ENCODE peak calls at places on chromosomes 5 and 9, in eight cellular contexts. D, P, J, Z, H, X, U and W are unnamed samples.
A peak's percentile ranks its signal among the peaks of the same experiment; 100 is the strongest.

GRCh38 chr5:133977858-133978257 is 9.4 kb upstream of the C5orf15 start:
- DNase-seq in D (peak; percentile 81), Z (peak; percentile 89), H (no peak), X (no peak), J (peak; percentile 85), U (no peak), P (no peak), W (no peak)

GRCh38 chr9:124492818-124493217 is 14.4 kb downstream of the NR5A1 start:
- DNase-seq in X (no peak), H (no peak), U (no peak), Z (no peak), P (no peak), J (no peak), D (no peak), W (no peak)

GRCh38 chr9:37996812-37997202 is 72.2 kb downstream of the SHB start:
- DNase-seq in D (no peak), U (no peak), J (no peak), P (no peak), Z (no peak), X (no peak), H (no peak), W (no peak)

GRCh38 chr9:125099816-125100215 is 43.5 kb downstream of the SCAI start:
- DNase-seq in J (no peak), P (no peak), Z (no peak), U (no peak), H (no peak), D (no peak), X (no peak), W (no peak)

GRCh38 chr5:100502684-100503083 is 32.5 kb upstream of the FAM174A start:
- DNase-seq in D (no peak), J (no peak), H (no peak), P (no peak), X (no peak), Z (no peak), U (no peak), W (no peak)

GRCh38 chr5:176536902-176537607 is at the start of gene RNF44:
- DNase-seq in D (peak; percentile 93), X (peak; percentile 98), U (peak; percentile 98), H (peak; percentile 96), Z (peak; percentile 98), J (peak; percentile 97), P (peak; percentile 98), W (peak; percentile 71)

GRCh38 chr5:32828492-32828891 is 117.4 kb downstream of the NPR3 start:
- DNase-seq in J (peak; percentile 28), U (no peak), P (no peak), H (no peak), D (no peak), X (no peak), Z (peak; percentile 51), W (peak; percentile 30)

GRCh38 chr5:133460172-133460758 is 152.1 kb downstream of the FSTL4 start:
- DNase-seq in J (no peak), U (peak; percentile 79), X (peak; percentile 78), D (no peak), Z (peak; percentile 34), H (peak; percentile 55), P (no peak), W (no peak)

GRCh38 chr5:124866355-124867063 is 120.1 kb upstream of the ZNF608 start:
- DNase-seq in H (peak; percentile 56), D (peak; percentile 51), U (no peak), J (no peak), Z (peak; percentile 22), X (no peak), P (no peak), W (no peak)

GRCh38 chr9:119365291-119366027 is 3.8 kb downstream of the BRINP1 start:
- DNase-seq in H (peak; percentile 69), X (peak; percentile 73), P (peak; percentile 17), Z (peak; percentile 74), D (no peak), U (peak; percentile 87), J (no peak), W (no peak)

GRCh38 chr5:177540438-177540837 is 13.9 kb downstream of the FAM193B start:
- DNase-seq in Z (no peak), X (no peak), U (no peak), D (no peak), J (no peak), H (no peak), P (no peak), W (no peak)

GRCh38 chr5:30808996-30809395 is 384.5 kb upstream of the CDH6 start:
- DNase-seq in X (no peak), U (no peak), D (peak; percentile 13), P (no peak), J (peak; percentile 46), H (no peak), Z (peak; percentile 11), W (no peak)

GRCh38 chr9:99351647-99352046 is 129.6 kb downstream of the SEC61B start:
- DNase-seq in P (no peak), X (no peak), Z (no peak), H (no peak), U (peak; percentile 47), J (no peak), D (no peak), W (no peak)

GRCh38 chr5:132466453-132467291 is 23.9 kb downstream of the IRF1 start:
- DNase-seq in J (peak; percentile 17), U (no peak), Z (no peak), X (no peak), H (no peak), P (peak; percentile 79), D (peak; percentile 33), W (peak; percentile 78)

GRCh38 chr5:109076741-109077140 is 329.0 kb downstream of the FER start:
- DNase-seq in P (no peak), X (no peak), U (no peak), Z (no peak), H (peak; percentile 30), D (no peak), J (no peak), W (no peak)

GRCh38 chr5:77606279-77606678 is 32.2 kb downstream of the OTP start:
- DNase-seq in D (no peak), X (no peak), J (no peak), U (no peak), H (no peak), Z (no peak), P (no peak), W (no peak)

GRCh38 chr5:60989790-60990189 is 44.8 kb downstream of the NDUFAF2 start:
- DNase-seq in H (no peak), X (no peak), D (no peak), U (no peak), Z (no peak), P (no peak), J (no peak), W (no peak)

GRCh38 chr5:149872351-149873040 is 72.1 kb downstream of the PDE6A start:
- DNase-seq in P (no peak), D (no peak), J (no peak), Z (no peak), U (no peak), H (no peak), X (no peak), W (no peak)

GRCh38 chr5:53820802-53821171 is 260.3 kb downstream of the NDUFS4 start:
- DNase-seq in D (no peak), Z (no peak), X (no peak), H (no peak), J (peak; percentile 11), P (no peak), U (no peak), W (peak; percentile 2)

GRCh38 chr5:128305341-128305740 is 221.8 kb downstream of the SLC12A2 start:
- DNase-seq in J (peak; percentile 7), X (no peak), D (no peak), P (no peak), Z (no peak), U (no peak), H (no peak), W (no peak)

DNA sequence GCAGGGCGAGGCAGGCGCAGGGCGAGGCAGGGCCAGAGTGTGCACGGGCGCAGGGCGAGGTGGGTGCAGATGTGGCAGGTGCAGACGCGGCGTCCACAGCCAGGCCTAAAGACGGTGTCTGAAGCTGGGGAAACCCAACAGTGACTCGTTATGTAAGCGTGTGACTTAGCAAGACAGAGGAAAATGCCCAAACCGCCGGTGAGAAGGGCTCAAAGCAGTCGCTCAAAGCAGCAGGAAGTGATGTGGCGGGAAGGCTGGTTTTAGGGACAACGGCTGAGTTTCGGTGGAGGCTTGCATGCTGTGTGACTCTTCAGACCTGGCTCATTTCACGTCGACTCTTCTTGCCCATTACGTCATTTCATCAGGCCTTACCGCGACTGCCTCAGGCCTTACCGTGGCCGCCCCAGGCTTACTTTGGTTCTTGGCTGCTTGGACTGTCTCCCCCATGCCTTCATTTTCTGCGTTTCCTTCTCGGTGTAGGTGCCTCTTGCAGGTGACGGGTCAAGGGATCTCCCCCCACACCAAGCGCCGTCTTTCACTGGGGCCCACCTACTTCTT is 50.5 kb upstream of the EXOC3 start:
- DNase-seq in P (peak; percentile 30), H (no peak), Z (peak; percentile 46), J (peak; percentile 58), X (no peak), U (peak; percentile 48), D (peak; percentile 31), W (no peak)
- H3K9ac ChIP-seq in P (no peak overlapping the region), H (no peak overlapping the region), Z (no peak overlapping the region), J (no peak overlapping the region), X (no peak overlapping the region), U (no peak overlapping the region), D (peak overlapping the region; percentile 40), W (no peak overlapping the region)

GRCh38 chr5:107997338-107997979 is 326.7 kb upstream of the EFNA5 start:
- DNase-seq in P (peak; percentile 80), Z (peak; percentile 23), U (no peak), H (no peak), X (no peak), D (peak; percentile 75), J (peak; percentile 59), W (no peak)
- H2AFZ ChIP-seq in P (peak overlapping the region; percentile 72), Z (no peak overlapping the region), U (no peak overlapping the region), H (no peak overlapping the region), X (no peak overlapping the region), D (no peak overlapping the region), J (no peak overlapping the region), W (no peak overlapping the region)

GRCh38 chr5:166430491-166431319 is 1860.7 kb upstream of the WWC1 start:
- DNase-seq in U (peak; percentile 86), D (no peak), P (no peak), H (no peak), J (no peak), X (no peak), Z (no peak), W (no peak)
- H3K27ac ChIP-seq in U (peak overlapping the region; percentile 83), D (no peak overlapping the region), P (no peak overlapping the region), H (no peak overlapping the region), J (no peak overlapping the region), X (no peak overlapping the region), Z (no peak overlapping the region), W (no peak overlapping the region)

DNA sequence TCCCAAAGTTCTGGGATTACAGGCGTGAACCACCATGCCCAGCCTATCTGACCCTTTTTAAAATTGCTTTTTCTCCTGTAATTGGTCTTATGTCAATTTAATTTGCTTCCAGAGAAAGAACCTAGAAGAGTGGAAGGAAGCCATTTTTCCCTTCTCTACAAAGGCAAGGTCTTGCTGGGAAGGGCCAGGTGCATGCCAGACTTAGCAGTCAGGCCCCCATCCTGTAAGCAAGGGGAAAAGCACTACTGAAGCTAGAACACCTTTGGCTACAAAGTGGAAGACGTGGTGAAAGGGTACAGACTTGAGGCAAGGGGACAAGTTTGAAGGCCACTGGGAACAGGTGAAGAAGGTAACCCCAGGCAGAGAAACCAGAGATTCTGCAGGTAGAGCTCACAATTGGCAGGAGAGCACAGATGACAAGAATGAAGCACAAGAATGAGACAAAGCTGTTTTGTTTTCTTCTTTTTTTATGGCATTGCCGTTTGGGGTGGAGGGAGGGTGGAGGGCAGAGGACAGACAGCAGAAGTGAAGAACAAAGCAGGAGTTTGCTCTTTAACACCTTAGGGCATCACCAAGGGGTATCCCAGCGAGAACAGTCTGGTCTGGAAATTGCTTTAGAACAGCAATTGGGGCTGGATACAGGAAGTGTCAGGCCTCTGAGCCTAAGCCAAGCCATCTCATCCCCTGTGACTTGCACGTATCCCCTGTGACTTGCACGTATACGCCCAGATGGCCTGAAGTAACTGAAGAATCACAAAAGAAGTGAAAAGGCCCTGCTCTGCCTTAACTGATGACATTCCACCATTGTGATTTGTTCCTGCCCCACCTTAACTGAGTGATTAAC is 72.8 kb downstream of the SERINC5 start:
- DNase-seq in H (no peak), Z (no peak), X (no peak), J (no peak), D (no peak), P (no peak), U (peak; percentile 86), W (no peak)
- H3K9ac ChIP-seq in H (no peak overlapping the region), Z (no peak overlapping the region), X (no peak overlapping the region), J (no peak overlapping the region), D (no peak overlapping the region), P (no peak overlapping the region), U (peak overlapping the region; percentile 8), W (no peak overlapping the region)